ENCODE peak calls at places on chromosome 6, in five cellular contexts. W, O, N, Y and E are unnamed samples.

GRCh38 chr6:149815788-149816187 is 48.4 kb downstream of the LRP11 start:
- DNase-seq in O (no peak), N (no peak), W (peak; percentile 27), Y (no peak), E (no peak)

GRCh38 chr6:49423817-49424216 is 39.2 kb downstream of the MMUT start:
- DNase-seq in N (no peak), W (no peak), Y (no peak), O (peak; percentile 33), E (peak; percentile 5)

GRCh38 chr6:107540465-107540857 is 50.5 kb downstream of the SOBP start:
- DNase-seq in O (no peak), W (no peak), N (no peak), Y (no peak), E (no peak)

GRCh38 chr6:151021878-151022277 is 156.4 kb downstream of the MTHFD1L start:
- DNase-seq in Y (no peak), W (no peak), O (peak; percentile 67), N (peak; percentile 36), E (peak; percentile 78)

GRCh38 chr6:31822038-31822821 is 5.3 kb upstream of the HSPA1B start:
- DNase-seq in Y (peak; percentile 84), W (peak; percentile 70), O (peak; percentile 58), N (peak; percentile 88), E (peak; percentile 77)

GRCh38 chr6:42707595-42707994 is 14.8 kb downstream of the PRPH2 start:
- DNase-seq in N (no peak), O (no peak), Y (no peak), W (no peak), E (no peak)

GRCh38 chr6:120671519-120671918 is 662.8 kb downstream of the TBC1D32 start:
- DNase-seq in W (no peak), N (no peak), O (no peak), Y (no peak), E (no peak)

GRCh38 chr6:2949536-2950083 is 21.8 kb downstream of the SERPINB6 start:
- DNase-seq in N (no peak), Y (no peak), O (no peak), W (no peak), E (no peak)

GRCh38 chr6:11921017-11921438 is 91.1 kb upstream of the HIVEP1 start:
- DNase-seq in Y (peak; percentile 36), O (peak; percentile 91), N (peak; percentile 88), W (no peak), E (peak; percentile 91)

GRCh38 chr6:30259140-30260035 is 46.2 kb upstream of the TRIM26 start:
- DNase-seq in O (peak; percentile 78), N (peak; percentile 87), Y (peak; percentile 56), W (peak; percentile 92), E (peak; percentile 73)

GRCh38 chr6:112443666-112444065 is 96.5 kb downstream of the RFPL4B start:
- DNase-seq in Y (peak; percentile 76), N (peak; percentile 73), O (peak; percentile 91), W (no peak), E (peak; percentile 44)

GRCh38 chr6:169376458-169376857 is 122.8 kb upstream of the THBS2 start:
- DNase-seq in N (no peak), O (no peak), Y (no peak), W (no peak), E (no peak)

GRCh38 chr6:34027445-34027936 is 118.4 kb downstream of the GRM4 start:
- DNase-seq in N (peak; percentile 50), Y (peak; percentile 25), O (peak; percentile 30), W (peak; percentile 78), E (no peak)

GRCh38 chr6:135196739-135197510 is 15.8 kb downstream of the MYB start:
- DNase-seq in O (peak; percentile 19), N (no peak), Y (no peak), W (peak; percentile 12), E (no peak)

GRCh38 chr6:20332441-20333006 is 69.2 kb upstream of the E2F3 start:
- DNase-seq in N (peak; percentile 26), O (no peak), Y (no peak), W (no peak), E (no peak)